ENCODE peak calls at places on chromosomes 11 and 22, in ten cellular contexts. One of them, this sample, is unnamed.

GRCh38 chr22:49046546-49047305 is 780.9 kb downstream of the BRD1 start:
- DNase-seq in aorta: peak
- DNase-seq in activated CD4-positive, alpha-beta T cell treated with anti-CD3 and anti-CD28 coated beads, Interleukin-2, amount 50 U/mL, for 4 hours: no peak
- DNase-seq in anterior cingulate cortex: peak
- DNase-seq in left cardiac atrium: peak
- DNase-seq in amniotic stem cell: no peak
- DNase-seq in T follicular helper cell: no peak
- DNase-seq in stimulated activated CD4-positive, alpha-beta T cell treated with anti-CD3 and anti-CD28 coated beads, Interleukin-1b, Interleukin-23, amount 100 ng/mL, for 1 hour: no peak
- DNase-seq in naive thymus-derived CD4-positive, alpha-beta T cell: no peak
- DNase-seq in stimulated activated CD8-positive, alpha-beta memory T cell treated with anti-CD3 and anti-CD28 coated beads, Interleukin-2, amount 100 ng/mL, for 1 hour: no peak
- DNase-seq in this sample: peak

GRCh38 chr11:117045196-117045595 is 53.0 kb downstream of the SIK3 start:
- DNase-seq in amniotic stem cell: no peak
- DNase-seq in anterior cingulate cortex: no peak
- DNase-seq in left cardiac atrium: no peak
- DNase-seq in stimulated activated CD8-positive, alpha-beta memory T cell treated with anti-CD3 and anti-CD28 coated beads, Interleukin-2, amount 100 ng/mL, for 1 hour: no peak
- DNase-seq in activated CD4-positive, alpha-beta T cell treated with anti-CD3 and anti-CD28 coated beads, Interleukin-2, amount 50 U/mL, for 4 hours: no peak
- DNase-seq in naive thymus-derived CD4-positive, alpha-beta T cell: no peak
- DNase-seq in stimulated activated CD4-positive, alpha-beta T cell treated with anti-CD3 and anti-CD28 coated beads, Interleukin-1b, Interleukin-23, amount 100 ng/mL, for 1 hour: no peak
- DNase-seq in T follicular helper cell: no peak
- DNase-seq in aorta: no peak
- DNase-seq in this sample: no peak

GRCh38 chr11:69703711-69704507 is at the start of gene FGF19:
- DNase-seq in aorta: peak
- DNase-seq in anterior cingulate cortex: no peak
- DNase-seq in amniotic stem cell: no peak
- DNase-seq in left cardiac atrium: no peak
- DNase-seq in stimulated activated CD8-positive, alpha-beta memory T cell treated with anti-CD3 and anti-CD28 coated beads, Interleukin-2, amount 100 ng/mL, for 1 hour: no peak
- DNase-seq in T follicular helper cell: no peak
- DNase-seq in activated CD4-positive, alpha-beta T cell treated with anti-CD3 and anti-CD28 coated beads, Interleukin-2, amount 50 U/mL, for 4 hours: no peak
- DNase-seq in naive thymus-derived CD4-positive, alpha-beta T cell: no peak
- DNase-seq in stimulated activated CD4-positive, alpha-beta T cell treated with anti-CD3 and anti-CD28 coated beads, Interleukin-1b, Interleukin-23, amount 100 ng/mL, for 1 hour: no peak
- DNase-seq in this sample: no peak

GRCh38 chr22:37569009-37569920 is 9.0 kb downstream of the CDC42EP1 start:
- DNase-seq in naive thymus-derived CD4-positive, alpha-beta T cell: no peak
- DNase-seq in activated CD4-positive, alpha-beta T cell treated with anti-CD3 and anti-CD28 coated beads, Interleukin-2, amount 50 U/mL, for 4 hours: no peak
- DNase-seq in stimulated activated CD8-positive, alpha-beta memory T cell treated with anti-CD3 and anti-CD28 coated beads, Interleukin-2, amount 100 ng/mL, for 1 hour: no peak
- DNase-seq in T follicular helper cell: no peak
- DNase-seq in anterior cingulate cortex: peak
- DNase-seq in aorta: no peak
- DNase-seq in left cardiac atrium: no peak
- DNase-seq in stimulated activated CD4-positive, alpha-beta T cell treated with anti-CD3 and anti-CD28 coated beads, Interleukin-1b, Interleukin-23, amount 100 ng/mL, for 1 hour: no peak
- DNase-seq in amniotic stem cell: no peak
- DNase-seq in this sample: no peak

GRCh38 chr11:77091146-77091940 is 11.3 kb upstream of the OMP start:
- DNase-seq in T follicular helper cell: peak
- DNase-seq in stimulated activated CD4-positive, alpha-beta T cell treated with anti-CD3 and anti-CD28 coated beads, Interleukin-1b, Interleukin-23, amount 100 ng/mL, for 1 hour: peak
- DNase-seq in aorta: peak
- DNase-seq in activated CD4-positive, alpha-beta T cell treated with anti-CD3 and anti-CD28 coated beads, Interleukin-2, amount 50 U/mL, for 4 hours: peak
- DNase-seq in stimulated activated CD8-positive, alpha-beta memory T cell treated with anti-CD3 and anti-CD28 coated beads, Interleukin-2, amount 100 ng/mL, for 1 hour: peak
- DNase-seq in left cardiac atrium: peak
- DNase-seq in naive thymus-derived CD4-positive, alpha-beta T cell: peak
- DNase-seq in amniotic stem cell: peak
- DNase-seq in anterior cingulate cortex: peak
- DNase-seq in this sample: peak

GRCh38 chr11:17721242-17721999 is 2.0 kb downstream of the MYOD1 start:
- DNase-seq in T follicular helper cell: no peak
- DNase-seq in naive thymus-derived CD4-positive, alpha-beta T cell: no peak
- DNase-seq in amniotic stem cell: no peak
- DNase-seq in stimulated activated CD8-positive, alpha-beta memory T cell treated with anti-CD3 and anti-CD28 coated beads, Interleukin-2, amount 100 ng/mL, for 1 hour: no peak
- DNase-seq in anterior cingulate cortex: no peak
- DNase-seq in activated CD4-positive, alpha-beta T cell treated with anti-CD3 and anti-CD28 coated beads, Interleukin-2, amount 50 U/mL, for 4 hours: no peak
- DNase-seq in left cardiac atrium: no peak
- DNase-seq in aorta: peak
- DNase-seq in stimulated activated CD4-positive, alpha-beta T cell treated with anti-CD3 and anti-CD28 coated beads, Interleukin-1b, Interleukin-23, amount 100 ng/mL, for 1 hour: no peak
- DNase-seq in this sample: no peak

GRCh38 chr11:118789501-118790356 is 1.2 kb downstream of the DDX6 start:
- DNase-seq in T follicular helper cell: peak
- DNase-seq in naive thymus-derived CD4-positive, alpha-beta T cell: peak
- DNase-seq in aorta: no peak
- DNase-seq in activated CD4-positive, alpha-beta T cell treated with anti-CD3 and anti-CD28 coated beads, Interleukin-2, amount 50 U/mL, for 4 hours: no peak
- DNase-seq in amniotic stem cell: no peak
- DNase-seq in anterior cingulate cortex: peak
- DNase-seq in left cardiac atrium: no peak
- DNase-seq in stimulated activated CD8-positive, alpha-beta memory T cell treated with anti-CD3 and anti-CD28 coated beads, Interleukin-2, amount 100 ng/mL, for 1 hour: peak
- DNase-seq in stimulated activated CD4-positive, alpha-beta T cell treated with anti-CD3 and anti-CD28 coated beads, Interleukin-1b, Interleukin-23, amount 100 ng/mL, for 1 hour: no peak
- DNase-seq in this sample: no peak

GRCh38 chr22:37187552-37187890 is 526 bp downstream of the C1QTNF6 start:
- DNase-seq in aorta: no peak
- DNase-seq in naive thymus-derived CD4-positive, alpha-beta T cell: no peak
- DNase-seq in T follicular helper cell: no peak
- DNase-seq in stimulated activated CD4-positive, alpha-beta T cell treated with anti-CD3 and anti-CD28 coated beads, Interleukin-1b, Interleukin-23, amount 100 ng/mL, for 1 hour: no peak
- DNase-seq in stimulated activated CD8-positive, alpha-beta memory T cell treated with anti-CD3 and anti-CD28 coated beads, Interleukin-2, amount 100 ng/mL, for 1 hour: no peak
- DNase-seq in left cardiac atrium: peak
- DNase-seq in activated CD4-positive, alpha-beta T cell treated with anti-CD3 and anti-CD28 coated beads, Interleukin-2, amount 50 U/mL, for 4 hours: no peak
- DNase-seq in amniotic stem cell: no peak
- DNase-seq in anterior cingulate cortex: no peak
- DNase-seq in this sample: peak

GRCh38 chr22:25061605-25062377 is 109.3 kb downstream of the KIAA1671 start:
- DNase-seq in stimulated activated CD4-positive, alpha-beta T cell treated with anti-CD3 and anti-CD28 coated beads, Interleukin-1b, Interleukin-23, amount 100 ng/mL, for 1 hour: no peak
- DNase-seq in amniotic stem cell: no peak
- DNase-seq in anterior cingulate cortex: no peak
- DNase-seq in naive thymus-derived CD4-positive, alpha-beta T cell: no peak
- DNase-seq in T follicular helper cell: no peak
- DNase-seq in stimulated activated CD8-positive, alpha-beta memory T cell treated with anti-CD3 and anti-CD28 coated beads, Interleukin-2, amount 100 ng/mL, for 1 hour: no peak
- DNase-seq in aorta: no peak
- DNase-seq in activated CD4-positive, alpha-beta T cell treated with anti-CD3 and anti-CD28 coated beads, Interleukin-2, amount 50 U/mL, for 4 hours: no peak
- DNase-seq in left cardiac atrium: no peak
- DNase-seq in this sample: no peak

GRCh38 chr22:25354456-25354855 is 135.0 kb downstream of the CRYBB2 start:
- DNase-seq in stimulated activated CD8-positive, alpha-beta memory T cell treated with anti-CD3 and anti-CD28 coated beads, Interleukin-2, amount 100 ng/mL, for 1 hour: no peak
- DNase-seq in activated CD4-positive, alpha-beta T cell treated with anti-CD3 and anti-CD28 coated beads, Interleukin-2, amount 50 U/mL, for 4 hours: no peak
- DNase-seq in anterior cingulate cortex: no peak
- DNase-seq in aorta: no peak
- DNase-seq in naive thymus-derived CD4-positive, alpha-beta T cell: no peak
- DNase-seq in T follicular helper cell: no peak
- DNase-seq in stimulated activated CD4-positive, alpha-beta T cell treated with anti-CD3 and anti-CD28 coated beads, Interleukin-1b, Interleukin-23, amount 100 ng/mL, for 1 hour: no peak
- DNase-seq in left cardiac atrium: no peak
- DNase-seq in amniotic stem cell: no peak
- DNase-seq in this sample: no peak

GRCh38 chr11:123381149-123381548 is 48.9 kb upstream of the GRAMD1B start:
- DNase-seq in stimulated activated CD4-positive, alpha-beta T cell treated with anti-CD3 and anti-CD28 coated beads, Interleukin-1b, Interleukin-23, amount 100 ng/mL, for 1 hour: no peak
- DNase-seq in anterior cingulate cortex: no peak
- DNase-seq in T follicular helper cell: no peak
- DNase-seq in naive thymus-derived CD4-positive, alpha-beta T cell: no peak
- DNase-seq in amniotic stem cell: no peak
- DNase-seq in left cardiac atrium: no peak
- DNase-seq in aorta: no peak
- DNase-seq in activated CD4-positive, alpha-beta T cell treated with anti-CD3 and anti-CD28 coated beads, Interleukin-2, amount 50 U/mL, for 4 hours: no peak
- DNase-seq in stimulated activated CD8-positive, alpha-beta memory T cell treated with anti-CD3 and anti-CD28 coated beads, Interleukin-2, amount 100 ng/mL, for 1 hour: no peak
- DNase-seq in this sample: no peak

GRCh38 chr11:10114593-10115404 is 179.2 kb downstream of the SBF2 start:
- DNase-seq in naive thymus-derived CD4-positive, alpha-beta T cell: no peak
- DNase-seq in stimulated activated CD4-positive, alpha-beta T cell treated with anti-CD3 and anti-CD28 coated beads, Interleukin-1b, Interleukin-23, amount 100 ng/mL, for 1 hour: no peak
- DNase-seq in activated CD4-positive, alpha-beta T cell treated with anti-CD3 and anti-CD28 coated beads, Interleukin-2, amount 50 U/mL, for 4 hours: no peak
- DNase-seq in anterior cingulate cortex: no peak
- DNase-seq in left cardiac atrium: no peak
- DNase-seq in amniotic stem cell: no peak
- DNase-seq in T follicular helper cell: no peak
- DNase-seq in aorta: no peak
- DNase-seq in stimulated activated CD8-positive, alpha-beta memory T cell treated with anti-CD3 and anti-CD28 coated beads, Interleukin-2, amount 100 ng/mL, for 1 hour: no peak
- DNase-seq in this sample: no peak

GRCh38 chr22:17201285-17201945 is 17.8 kb downstream of the ADA2 start:
- DNase-seq in amniotic stem cell: no peak
- DNase-seq in activated CD4-positive, alpha-beta T cell treated with anti-CD3 and anti-CD28 coated beads, Interleukin-2, amount 50 U/mL, for 4 hours: no peak
- DNase-seq in naive thymus-derived CD4-positive, alpha-beta T cell: no peak
- DNase-seq in stimulated activated CD8-positive, alpha-beta memory T cell treated with anti-CD3 and anti-CD28 coated beads, Interleukin-2, amount 100 ng/mL, for 1 hour: no peak
- DNase-seq in stimulated activated CD4-positive, alpha-beta T cell treated with anti-CD3 and anti-CD28 coated beads, Interleukin-1b, Interleukin-23, amount 100 ng/mL, for 1 hour: no peak
- DNase-seq in T follicular helper cell: no peak
- DNase-seq in aorta: no peak
- DNase-seq in left cardiac atrium: no peak
- DNase-seq in anterior cingulate cortex: no peak
- DNase-seq in this sample: no peak

GRCh38 chr11:46298699-46299424 is 21.4 kb downstream of the CREB3L1 start:
- DNase-seq in stimulated activated CD8-positive, alpha-beta memory T cell treated with anti-CD3 and anti-CD28 coated beads, Interleukin-2, amount 100 ng/mL, for 1 hour: no peak
- DNase-seq in anterior cingulate cortex: no peak
- DNase-seq in aorta: no peak
- DNase-seq in T follicular helper cell: no peak
- DNase-seq in activated CD4-positive, alpha-beta T cell treated with anti-CD3 and anti-CD28 coated beads, Interleukin-2, amount 50 U/mL, for 4 hours: no peak
- DNase-seq in stimulated activated CD4-positive, alpha-beta T cell treated with anti-CD3 and anti-CD28 coated beads, Interleukin-1b, Interleukin-23, amount 100 ng/mL, for 1 hour: no peak
- DNase-seq in amniotic stem cell: peak
- DNase-seq in left cardiac atrium: no peak
- DNase-seq in naive thymus-derived CD4-positive, alpha-beta T cell: no peak
- DNase-seq in this sample: no peak

GRCh38 chr22:19723990-19724827 is 870 bp downstream of the GP1BB start:
- DNase-seq in stimulated activated CD8-positive, alpha-beta memory T cell treated with anti-CD3 and anti-CD28 coated beads, Interleukin-2, amount 100 ng/mL, for 1 hour: no peak
- DNase-seq in left cardiac atrium: no peak
- DNase-seq in aorta: no peak
- DNase-seq in naive thymus-derived CD4-positive, alpha-beta T cell: no peak
- DNase-seq in activated CD4-positive, alpha-beta T cell treated with anti-CD3 and anti-CD28 coated beads, Interleukin-2, amount 50 U/mL, for 4 hours: no peak
- DNase-seq in stimulated activated CD4-positive, alpha-beta T cell treated with anti-CD3 and anti-CD28 coated beads, Interleukin-1b, Interleukin-23, amount 100 ng/mL, for 1 hour: no peak
- DNase-seq in amniotic stem cell: no peak
- DNase-seq in T follicular helper cell: no peak
- DNase-seq in anterior cingulate cortex: no peak
- DNase-seq in this sample: no peak

GRCh38 chr11:30143098-30143705 is 87.6 kb upstream of the FSHB start:
- DNase-seq in naive thymus-derived CD4-positive, alpha-beta T cell: no peak
- DNase-seq in activated CD4-positive, alpha-beta T cell treated with anti-CD3 and anti-CD28 coated beads, Interleukin-2, amount 50 U/mL, for 4 hours: no peak
- DNase-seq in stimulated activated CD8-positive, alpha-beta memory T cell treated with anti-CD3 and anti-CD28 coated beads, Interleukin-2, amount 100 ng/mL, for 1 hour: no peak
- DNase-seq in amniotic stem cell: no peak
- DNase-seq in aorta: no peak
- DNase-seq in anterior cingulate cortex: no peak
- DNase-seq in stimulated activated CD4-positive, alpha-beta T cell treated with anti-CD3 and anti-CD28 coated beads, Interleukin-1b, Interleukin-23, amount 100 ng/mL, for 1 hour: no peak
- DNase-seq in left cardiac atrium: no peak
- DNase-seq in T follicular helper cell: no peak
- DNase-seq in this sample: no peak

GRCh38 chr22:28023036-28023435 is 104.0 kb upstream of the PITPNB start:
- DNase-seq in amniotic stem cell: no peak
- DNase-seq in aorta: peak
- DNase-seq in stimulated activated CD4-positive, alpha-beta T cell treated with anti-CD3 and anti-CD28 coated beads, Interleukin-1b, Interleukin-23, amount 100 ng/mL, for 1 hour: no peak
- DNase-seq in left cardiac atrium: no peak
- DNase-seq in anterior cingulate cortex: no peak
- DNase-seq in naive thymus-derived CD4-positive, alpha-beta T cell: no peak
- DNase-seq in stimulated activated CD8-positive, alpha-beta memory T cell treated with anti-CD3 and anti-CD28 coated beads, Interleukin-2, amount 100 ng/mL, for 1 hour: no peak
- DNase-seq in activated CD4-positive, alpha-beta T cell treated with anti-CD3 and anti-CD28 coated beads, Interleukin-2, amount 50 U/mL, for 4 hours: no peak
- DNase-seq in T follicular helper cell: no peak
- DNase-seq in this sample: no peak

GRCh38 chr11:108593214-108593909 is at the start of gene EXPH5:
- DNase-seq in aorta: peak
- DNase-seq in stimulated activated CD8-positive, alpha-beta memory T cell treated with anti-CD3 and anti-CD28 coated beads, Interleukin-2, amount 100 ng/mL, for 1 hour: peak
- DNase-seq in stimulated activated CD4-positive, alpha-beta T cell treated with anti-CD3 and anti-CD28 coated beads, Interleukin-1b, Interleukin-23, amount 100 ng/mL, for 1 hour: peak
- DNase-seq in anterior cingulate cortex: peak
- DNase-seq in amniotic stem cell: peak
- DNase-seq in activated CD4-positive, alpha-beta T cell treated with anti-CD3 and anti-CD28 coated beads, Interleukin-2, amount 50 U/mL, for 4 hours: peak
- DNase-seq in T follicular helper cell: peak
- DNase-seq in left cardiac atrium: peak
- DNase-seq in naive thymus-derived CD4-positive, alpha-beta T cell: peak
- DNase-seq in this sample: peak

GRCh38 chr22:43852605-43853327 is 9.5 kb downstream of the SULT4A1 start:
- DNase-seq in activated CD4-positive, alpha-beta T cell treated with anti-CD3 and anti-CD28 coated beads, Interleukin-2, amount 50 U/mL, for 4 hours: no peak
- DNase-seq in amniotic stem cell: no peak
- DNase-seq in anterior cingulate cortex: no peak
- DNase-seq in left cardiac atrium: no peak
- DNase-seq in T follicular helper cell: no peak
- DNase-seq in stimulated activated CD8-positive, alpha-beta memory T cell treated with anti-CD3 and anti-CD28 coated beads, Interleukin-2, amount 100 ng/mL, for 1 hour: no peak
- DNase-seq in naive thymus-derived CD4-positive, alpha-beta T cell: no peak
- DNase-seq in stimulated activated CD4-positive, alpha-beta T cell treated with anti-CD3 and anti-CD28 coated beads, Interleukin-1b, Interleukin-23, amount 100 ng/mL, for 1 hour: no peak
- DNase-seq in aorta: peak
- DNase-seq in this sample: no peak

GRCh38 chr11:27385245-27385644 is 22.2 kb upstream of the CCDC34 start:
- DNase-seq in T follicular helper cell: no peak
- DNase-seq in anterior cingulate cortex: no peak
- DNase-seq in left cardiac atrium: peak
- DNase-seq in stimulated activated CD4-positive, alpha-beta T cell treated with anti-CD3 and anti-CD28 coated beads, Interleukin-1b, Interleukin-23, amount 100 ng/mL, for 1 hour: no peak
- DNase-seq in activated CD4-positive, alpha-beta T cell treated with anti-CD3 and anti-CD28 coated beads, Interleukin-2, amount 50 U/mL, for 4 hours: no peak
- DNase-seq in aorta: no peak
- DNase-seq in naive thymus-derived CD4-positive, alpha-beta T cell: no peak
- DNase-seq in amniotic stem cell: peak
- DNase-seq in stimulated activated CD8-positive, alpha-beta memory T cell treated with anti-CD3 and anti-CD28 coated beads, Interleukin-2, amount 100 ng/mL, for 1 hour: no peak
- DNase-seq in this sample: peak

GRCh38 chr11:68927280-68928107 is 23.8 kb downstream of the IGHMBP2 start:
- DNase-seq in stimulated activated CD8-positive, alpha-beta memory T cell treated with anti-CD3 and anti-CD28 coated beads, Interleukin-2, amount 100 ng/mL, for 1 hour: no peak
- DNase-seq in left cardiac atrium: no peak
- DNase-seq in activated CD4-positive, alpha-beta T cell treated with anti-CD3 and anti-CD28 coated beads, Interleukin-2, amount 50 U/mL, for 4 hours: no peak
- DNase-seq in T follicular helper cell: no peak
- DNase-seq in amniotic stem cell: no peak
- DNase-seq in naive thymus-derived CD4-positive, alpha-beta T cell: no peak
- DNase-seq in aorta: peak
- DNase-seq in stimulated activated CD4-positive, alpha-beta T cell treated with anti-CD3 and anti-CD28 coated beads, Interleukin-1b, Interleukin-23, amount 100 ng/mL, for 1 hour: no peak
- DNase-seq in anterior cingulate cortex: no peak
- DNase-seq in this sample: no peak

GRCh38 chr11:46896719-46897406 is 21.5 kb downstream of the LRP4 start:
- DNase-seq in anterior cingulate cortex: no peak
- DNase-seq in activated CD4-positive, alpha-beta T cell treated with anti-CD3 and anti-CD28 coated beads, Interleukin-2, amount 50 U/mL, for 4 hours: no peak
- DNase-seq in T follicular helper cell: no peak
- DNase-seq in stimulated activated CD8-positive, alpha-beta memory T cell treated with anti-CD3 and anti-CD28 coated beads, Interleukin-2, amount 100 ng/mL, for 1 hour: no peak
- DNase-seq in stimulated activated CD4-positive, alpha-beta T cell treated with anti-CD3 and anti-CD28 coated beads, Interleukin-1b, Interleukin-23, amount 100 ng/mL, for 1 hour: no peak
- DNase-seq in amniotic stem cell: peak
- DNase-seq in naive thymus-derived CD4-positive, alpha-beta T cell: no peak
- DNase-seq in left cardiac atrium: no peak
- DNase-seq in aorta: peak
- DNase-seq in this sample: no peak

GRCh38 chr11:32704775-32705174 is 89.7 kb downstream of the CCDC73 start:
- DNase-seq in amniotic stem cell: no peak
- DNase-seq in left cardiac atrium: no peak
- DNase-seq in T follicular helper cell: no peak
- DNase-seq in naive thymus-derived CD4-positive, alpha-beta T cell: no peak
- DNase-seq in activated CD4-positive, alpha-beta T cell treated with anti-CD3 and anti-CD28 coated beads, Interleukin-2, amount 50 U/mL, for 4 hours: no peak
- DNase-seq in anterior cingulate cortex: no peak
- DNase-seq in aorta: no peak
- DNase-seq in stimulated activated CD8-positive, alpha-beta memory T cell treated with anti-CD3 and anti-CD28 coated beads, Interleukin-2, amount 100 ng/mL, for 1 hour: no peak
- DNase-seq in stimulated activated CD4-positive, alpha-beta T cell treated with anti-CD3 and anti-CD28 coated beads, Interleukin-1b, Interleukin-23, amount 100 ng/mL, for 1 hour: no peak
- DNase-seq in this sample: no peak

GRCh38 chr11:870127-870413 is 27.4 kb downstream of the TSPAN4 start:
- DNase-seq in T follicular helper cell: no peak
- DNase-seq in aorta: no peak
- DNase-seq in left cardiac atrium: no peak
- DNase-seq in stimulated activated CD4-positive, alpha-beta T cell treated with anti-CD3 and anti-CD28 coated beads, Interleukin-1b, Interleukin-23, amount 100 ng/mL, for 1 hour: no peak
- DNase-seq in activated CD4-positive, alpha-beta T cell treated with anti-CD3 and anti-CD28 coated beads, Interleukin-2, amount 50 U/mL, for 4 hours: no peak
- DNase-seq in stimulated activated CD8-positive, alpha-beta memory T cell treated with anti-CD3 and anti-CD28 coated beads, Interleukin-2, amount 100 ng/mL, for 1 hour: no peak
- DNase-seq in amniotic stem cell: no peak
- DNase-seq in anterior cingulate cortex: no peak
- DNase-seq in naive thymus-derived CD4-positive, alpha-beta T cell: no peak
- DNase-seq in this sample: no peak

GRCh38 chr11:102436546-102436945 is 16.0 kb downstream of the TMEM123 start:
- DNase-seq in amniotic stem cell: peak
- DNase-seq in aorta: no peak
- DNase-seq in left cardiac atrium: no peak
- DNase-seq in anterior cingulate cortex: no peak
- DNase-seq in naive thymus-derived CD4-positive, alpha-beta T cell: no peak
- DNase-seq in T follicular helper cell: no peak
- DNase-seq in activated CD4-positive, alpha-beta T cell treated with anti-CD3 and anti-CD28 coated beads, Interleukin-2, amount 50 U/mL, for 4 hours: no peak
- DNase-seq in stimulated activated CD8-positive, alpha-beta memory T cell treated with anti-CD3 and anti-CD28 coated beads, Interleukin-2, amount 100 ng/mL, for 1 hour: no peak
- DNase-seq in stimulated activated CD4-positive, alpha-beta T cell treated with anti-CD3 and anti-CD28 coated beads, Interleukin-1b, Interleukin-23, amount 100 ng/mL, for 1 hour: no peak
- DNase-seq in this sample: no peak

GRCh38 chr11:66562275-66562674 is 6.1 kb downstream of the CTSF start:
- DNase-seq in aorta: no peak
- DNase-seq in stimulated activated CD4-positive, alpha-beta T cell treated with anti-CD3 and anti-CD28 coated beads, Interleukin-1b, Interleukin-23, amount 100 ng/mL, for 1 hour: no peak
- DNase-seq in left cardiac atrium: no peak
- DNase-seq in naive thymus-derived CD4-positive, alpha-beta T cell: no peak
- DNase-seq in activated CD4-positive, alpha-beta T cell treated with anti-CD3 and anti-CD28 coated beads, Interleukin-2, amount 50 U/mL, for 4 hours: no peak
- DNase-seq in stimulated activated CD8-positive, alpha-beta memory T cell treated with anti-CD3 and anti-CD28 coated beads, Interleukin-2, amount 100 ng/mL, for 1 hour: no peak
- DNase-seq in amniotic stem cell: no peak
- DNase-seq in anterior cingulate cortex: no peak
- DNase-seq in T follicular helper cell: no peak
- DNase-seq in this sample: no peak

GRCh38 chr11:75656044-75656726 is 12.7 kb downstream of the MAP6 start:
- DNase-seq in stimulated activated CD4-positive, alpha-beta T cell treated with anti-CD3 and anti-CD28 coated beads, Interleukin-1b, Interleukin-23, amount 100 ng/mL, for 1 hour: no peak
- DNase-seq in T follicular helper cell: no peak
- DNase-seq in activated CD4-positive, alpha-beta T cell treated with anti-CD3 and anti-CD28 coated beads, Interleukin-2, amount 50 U/mL, for 4 hours: no peak
- DNase-seq in left cardiac atrium: no peak
- DNase-seq in anterior cingulate cortex: no peak
- DNase-seq in naive thymus-derived CD4-positive, alpha-beta T cell: no peak
- DNase-seq in aorta: no peak
- DNase-seq in stimulated activated CD8-positive, alpha-beta memory T cell treated with anti-CD3 and anti-CD28 coated beads, Interleukin-2, amount 100 ng/mL, for 1 hour: no peak
- DNase-seq in amniotic stem cell: no peak
- DNase-seq in this sample: no peak

GRCh38 chr22:45966892-45967365 is 10.0 kb downstream of the WNT7B start:
- DNase-seq in amniotic stem cell: no peak
- DNase-seq in naive thymus-derived CD4-positive, alpha-beta T cell: no peak
- DNase-seq in T follicular helper cell: no peak
- DNase-seq in stimulated activated CD8-positive, alpha-beta memory T cell treated with anti-CD3 and anti-CD28 coated beads, Interleukin-2, amount 100 ng/mL, for 1 hour: no peak
- DNase-seq in anterior cingulate cortex: peak
- DNase-seq in left cardiac atrium: no peak
- DNase-seq in aorta: no peak
- DNase-seq in activated CD4-positive, alpha-beta T cell treated with anti-CD3 and anti-CD28 coated beads, Interleukin-2, amount 50 U/mL, for 4 hours: no peak
- DNase-seq in stimulated activated CD4-positive, alpha-beta T cell treated with anti-CD3 and anti-CD28 coated beads, Interleukin-1b, Interleukin-23, amount 100 ng/mL, for 1 hour: no peak
- DNase-seq in this sample: no peak